ENCODE peak calls at places on chromosomes 2 and 18, in seven cellular contexts. One of them, this sample, is unnamed.

GRCh38 chr2:6957910-6958615 is 40.9 kb downstream of the RNF144A start:
- DNase-seq in HepG2: no peak
- DNase-seq in HCT116: no peak
- DNase-seq in endothelial cell of umbilical vein: no peak
- DNase-seq in K562: no peak
- DNase-seq in A549: no peak
- DNase-seq in H1: no peak
- DNase-seq in this sample: no peak

GRCh38 chr2:167944825-167945659 is 302.4 kb downstream of the STK39 start:
- DNase-seq in K562: peak; percentile 74
- DNase-seq in HCT116: no peak
- DNase-seq in H1: no peak
- DNase-seq in endothelial cell of umbilical vein: peak; percentile 19
- DNase-seq in A549: no peak
- DNase-seq in HepG2: no peak
- DNase-seq in this sample: no peak

GRCh38 chr2:26970244-26970927 is at the start of gene MAPRE3:
- DNase-seq in HepG2: peak; percentile 51
- DNase-seq in H1: peak; percentile 97
- DNase-seq in K562: peak; percentile 93
- DNase-seq in A549: peak; percentile 83
- DNase-seq in endothelial cell of umbilical vein: peak; percentile 85
- DNase-seq in HCT116: peak; percentile 53
- DNase-seq in this sample: peak; percentile 48

GRCh38 chr2:150610670-150611279 is 123.3 kb upstream of the RND3 start:
- DNase-seq in HCT116: peak; percentile 36
- DNase-seq in HepG2: peak; percentile 19
- DNase-seq in H1: peak; percentile 49
- DNase-seq in endothelial cell of umbilical vein: peak; percentile 45
- DNase-seq in K562: no peak
- DNase-seq in A549: peak; percentile 72
- DNase-seq in this sample: peak; percentile 38

GRCh38 chr2:59025157-59025757 is 784.1 kb upstream of the FANCL start:
- DNase-seq in HCT116: peak; percentile 8
- DNase-seq in K562: peak; percentile 33
- DNase-seq in HepG2: peak; percentile 13
- DNase-seq in endothelial cell of umbilical vein: peak; percentile 8
- DNase-seq in A549: peak; percentile 34
- DNase-seq in H1: peak; percentile 81
- DNase-seq in this sample: peak; percentile 60

GRCh38 chr2:239661334-239662312 is 260.8 kb upstream of the HDAC4 start:
- DNase-seq in HCT116: no peak
- DNase-seq in A549: no peak
- DNase-seq in endothelial cell of umbilical vein: no peak
- DNase-seq in K562: no peak
- DNase-seq in HepG2: no peak
- DNase-seq in H1: no peak
- DNase-seq in this sample: no peak

GRCh38 chr18:50944245-50944917 is 23.5 kb upstream of the ELAC1 start:
- DNase-seq in A549: no peak
- DNase-seq in K562: no peak
- DNase-seq in HCT116: no peak
- DNase-seq in H1: no peak
- DNase-seq in HepG2: no peak
- DNase-seq in endothelial cell of umbilical vein: no peak
- DNase-seq in this sample: peak; percentile 65

GRCh38 chr2:160837416-160837815 is 322.8 kb upstream of the TANK start:
- DNase-seq in A549: no peak
- DNase-seq in K562: no peak
- DNase-seq in endothelial cell of umbilical vein: no peak
- DNase-seq in HepG2: no peak
- DNase-seq in H1: no peak
- DNase-seq in HCT116: no peak
- DNase-seq in this sample: no peak

GRCh38 chr2:174300114-174300513 is 34.6 kb upstream of the SP9 start:
- DNase-seq in A549: no peak
- DNase-seq in HepG2: peak; percentile 8
- DNase-seq in endothelial cell of umbilical vein: no peak
- DNase-seq in H1: no peak
- DNase-seq in K562: no peak
- DNase-seq in HCT116: no peak
- DNase-seq in this sample: no peak

GRCh38 chr2:121707344-121707919 is 29.2 kb downstream of the NIFK start:
- DNase-seq in HCT116: no peak
- DNase-seq in endothelial cell of umbilical vein: no peak
- DNase-seq in K562: no peak
- DNase-seq in H1: no peak
- DNase-seq in A549: peak; percentile 71
- DNase-seq in HepG2: peak; percentile 66
- DNase-seq in this sample: peak; percentile 68

GRCh38 chr2:85795331-85796045 is 41.7 kb downstream of the ATOH8 start:
- DNase-seq in A549: no peak
- DNase-seq in HepG2: no peak
- DNase-seq in H1: no peak
- DNase-seq in K562: no peak
- DNase-seq in HCT116: no peak
- DNase-seq in endothelial cell of umbilical vein: no peak
- DNase-seq in this sample: no peak

GRCh38 chr2:85089464-85090072 is 43.6 kb upstream of the TCF7L1 start:
- DNase-seq in endothelial cell of umbilical vein: no peak
- DNase-seq in HCT116: no peak
- DNase-seq in K562: no peak
- DNase-seq in A549: no peak
- DNase-seq in HepG2: no peak
- DNase-seq in H1: peak; percentile 52
- DNase-seq in this sample: no peak

GRCh38 chr2:41710944-41711343 is 336.9 kb upstream of the PKDCC start:
- DNase-seq in HCT116: no peak
- DNase-seq in A549: no peak
- DNase-seq in H1: no peak
- DNase-seq in K562: no peak
- DNase-seq in HepG2: no peak
- DNase-seq in endothelial cell of umbilical vein: no peak
- DNase-seq in this sample: no peak

GRCh38 chr2:35343135-35343534 is 1012.4 kb upstream of the CRIM1 start:
- DNase-seq in HCT116: no peak
- DNase-seq in HepG2: no peak
- DNase-seq in K562: peak; percentile 6
- DNase-seq in endothelial cell of umbilical vein: peak; percentile 2
- DNase-seq in H1: peak; percentile 52
- DNase-seq in A549: peak; percentile 29
- DNase-seq in this sample: peak; percentile 30

GRCh38 chr2:54589340-54590215 is 133.5 kb downstream of the SPTBN1 start:
- DNase-seq in H1: no peak
- DNase-seq in endothelial cell of umbilical vein: peak; percentile 99
- DNase-seq in A549: peak; percentile 53
- DNase-seq in HCT116: no peak
- DNase-seq in K562: peak; percentile 89
- DNase-seq in HepG2: peak; percentile 98
- DNase-seq in this sample: peak; percentile 77

GRCh38 chr2:205746408-205746785 is 64.1 kb downstream of the NRP2 start:
- DNase-seq in endothelial cell of umbilical vein: no peak
- DNase-seq in HepG2: no peak
- DNase-seq in HCT116: no peak
- DNase-seq in K562: no peak
- DNase-seq in A549: peak; percentile 51
- DNase-seq in H1: no peak
- DNase-seq in this sample: no peak

GRCh38 chr2:120231564-120231973 is 8.4 kb upstream of the TMEM185B start:
- DNase-seq in A549: no peak
- DNase-seq in HepG2: no peak
- DNase-seq in HCT116: no peak
- DNase-seq in endothelial cell of umbilical vein: no peak
- DNase-seq in H1: no peak
- DNase-seq in K562: no peak
- DNase-seq in this sample: no peak

GRCh38 chr18:30970201-30970816 is 72.2 kb downstream of the DSC3 start:
- DNase-seq in endothelial cell of umbilical vein: peak; percentile 30
- DNase-seq in HepG2: peak; percentile 31
- DNase-seq in K562: no peak
- DNase-seq in A549: peak; percentile 44
- DNase-seq in H1: no peak
- DNase-seq in HCT116: peak; percentile 63
- DNase-seq in this sample: peak; percentile 51

GRCh38 chr2:9952286-9952737 is 819 bp downstream of the GRHL1 start:
- DNase-seq in K562: no peak
- DNase-seq in H1: no peak
- DNase-seq in HCT116: no peak
- DNase-seq in endothelial cell of umbilical vein: no peak
- DNase-seq in A549: no peak
- DNase-seq in HepG2: no peak
- DNase-seq in this sample: no peak

GRCh38 chr2:142290931-142291330 is 160.1 kb upstream of the LRP1B start:
- DNase-seq in A549: no peak
- DNase-seq in endothelial cell of umbilical vein: no peak
- DNase-seq in HCT116: no peak
- DNase-seq in H1: no peak
- DNase-seq in HepG2: no peak
- DNase-seq in K562: no peak
- DNase-seq in this sample: no peak

GRCh38 chr2:237497009-237497819 is 10.2 kb downstream of the MLPH start:
- DNase-seq in K562: no peak
- DNase-seq in A549: no peak
- DNase-seq in H1: no peak
- DNase-seq in endothelial cell of umbilical vein: no peak
- DNase-seq in HepG2: no peak
- DNase-seq in HCT116: no peak
- DNase-seq in this sample: no peak

GRCh38 chr2:69081757-69082156 is 68.8 kb downstream of the ANTXR1 start:
- DNase-seq in A549: no peak
- DNase-seq in endothelial cell of umbilical vein: no peak
- DNase-seq in H1: no peak
- DNase-seq in HepG2: no peak
- DNase-seq in HCT116: no peak
- DNase-seq in K562: no peak
- DNase-seq in this sample: no peak
- TF ChIP-seq POLR2A in A549: no peak
- TF ChIP-seq POLR2A in endothelial cell of umbilical vein: no peak
- TF ChIP-seq POLR2A in H1: no peak
- TF ChIP-seq POLR2A in HepG2: no peak
- TF ChIP-seq POLR2A in HCT116: no peak
- TF ChIP-seq POLR2A in K562: no peak
- TF ChIP-seq POLR2A in this sample: no peak

DNA sequence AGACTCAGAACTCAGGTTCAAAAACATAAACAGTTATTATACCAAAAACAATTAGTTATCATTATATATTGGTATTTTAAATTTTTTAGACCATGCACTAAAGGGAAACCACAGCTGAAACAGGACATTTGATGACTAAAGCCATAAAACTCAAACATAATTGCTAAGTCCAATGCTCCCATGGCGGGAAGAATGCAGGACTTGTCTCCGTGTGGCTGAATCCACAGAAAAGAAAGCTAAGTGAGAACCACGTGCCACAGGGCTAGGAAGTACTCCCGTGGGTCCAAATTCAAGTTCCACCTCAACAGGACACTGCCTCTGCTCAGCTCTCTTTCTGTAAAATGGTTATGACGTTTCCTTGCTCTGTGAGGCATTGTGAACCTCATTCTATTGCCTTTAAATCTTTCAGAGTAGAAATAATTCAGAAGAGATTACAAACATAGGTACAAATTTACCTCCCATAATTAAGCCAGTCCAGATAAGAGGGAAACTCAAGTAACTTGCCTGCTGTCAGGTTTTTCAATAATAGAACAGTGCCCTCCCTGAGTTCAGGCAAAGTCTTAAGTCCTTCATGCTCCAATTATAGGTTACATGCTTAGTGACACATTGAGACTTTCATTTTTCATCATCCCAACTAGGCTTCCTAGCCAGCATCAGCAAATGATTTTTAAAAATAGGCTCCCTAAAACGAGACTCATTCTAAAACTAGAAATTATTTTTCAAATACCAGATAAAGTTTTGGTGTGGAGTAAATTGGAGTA is 36.7 kb downstream of the FTCDNL1 start:
- DNase-seq in endothelial cell of umbilical vein: no peak
- DNase-seq in HCT116: no peak
- DNase-seq in H1: no peak
- DNase-seq in HepG2: no peak
- DNase-seq in A549: no peak
- DNase-seq in K562: no peak
- DNase-seq in this sample: no peak
- TF ChIP-seq CTCF in endothelial cell of umbilical vein: no peak
- TF ChIP-seq CTCF in HCT116: no peak
- TF ChIP-seq CTCF in H1: no peak
- TF ChIP-seq CTCF in HepG2: no peak
- TF ChIP-seq CTCF in A549: no peak
- TF ChIP-seq CTCF in K562: no peak
- TF ChIP-seq CTCF in this sample: no peak

GRCh38 chr18:59842947-59843346 is 56.8 kb upstream of the PMAIP1 start:
- DNase-seq in H1: no peak
- DNase-seq in K562: no peak
- DNase-seq in A549: no peak
- DNase-seq in HepG2: no peak
- DNase-seq in endothelial cell of umbilical vein: no peak
- DNase-seq in HCT116: no peak
- DNase-seq in this sample: no peak

GRCh38 chr18:59852548-59852947 is 47.2 kb upstream of the PMAIP1 start:
- DNase-seq in endothelial cell of umbilical vein: no peak
- DNase-seq in HepG2: no peak
- DNase-seq in A549: no peak
- DNase-seq in K562: no peak
- DNase-seq in H1: no peak
- DNase-seq in HCT116: no peak
- DNase-seq in this sample: no peak

GRCh38 chr18:59846814-59847490 is 52.8 kb upstream of the PMAIP1 start:
- DNase-seq in endothelial cell of umbilical vein: peak; percentile 52
- DNase-seq in K562: no peak
- DNase-seq in H1: no peak
- DNase-seq in HepG2: no peak
- DNase-seq in A549: peak; percentile 18
- DNase-seq in HCT116: no peak
- DNase-seq in this sample: no peak

GRCh38 chr18:59851784-59852399 is 47.9 kb upstream of the PMAIP1 start:
- DNase-seq in endothelial cell of umbilical vein: no peak
- DNase-seq in A549: no peak
- DNase-seq in HepG2: no peak
- DNase-seq in H1: no peak
- DNase-seq in K562: no peak
- DNase-seq in HCT116: no peak
- DNase-seq in this sample: no peak

GRCh38 chr18:59848002-59848401 is 51.8 kb upstream of the PMAIP1 start:
- DNase-seq in A549: no peak
- DNase-seq in K562: no peak
- DNase-seq in H1: no peak
- DNase-seq in HepG2: no peak
- DNase-seq in endothelial cell of umbilical vein: no peak
- DNase-seq in HCT116: no peak
- DNase-seq in this sample: no peak
- TF ChIP-seq MAX in A549: no peak
- TF ChIP-seq MAX in K562: no peak
- TF ChIP-seq MAX in H1: no peak
- TF ChIP-seq MAX in HepG2: no peak
- TF ChIP-seq MAX in endothelial cell of umbilical vein: no peak
- TF ChIP-seq MAX in HCT116: no peak
- TF ChIP-seq MAX in this sample: no peak

GRCh38 chr18:69992776-69993175 is 45.1 kb upstream of the CD226 start:
- DNase-seq in HCT116: no peak
- DNase-seq in endothelial cell of umbilical vein: no peak
- DNase-seq in HepG2: no peak
- DNase-seq in H1: no peak
- DNase-seq in K562: no peak
- DNase-seq in A549: no peak
- DNase-seq in this sample: no peak
- TF ChIP-seq POLR2A in HCT116: no peak
- TF ChIP-seq POLR2A in endothelial cell of umbilical vein: no peak
- TF ChIP-seq POLR2A in HepG2: no peak
- TF ChIP-seq POLR2A in H1: no peak
- TF ChIP-seq POLR2A in K562: no peak
- TF ChIP-seq POLR2A in A549: no peak
- TF ChIP-seq POLR2A in this sample: no peak

This sample was measured in NB4.